ENCODE peak calls at places on chromosomes 6 and 20, in six cellular contexts. Q, M, R, G, C and W are unnamed samples. For H3K9me3, the result is how much of the 10 kb centered on the place peaks cover.

GRCh38 chr6:144190593-144190992 is 40.3 kb downstream of the STX11 start:
- DNase-seq in C (no peak), R (no peak), G (no peak), Q (no peak), M (peak), W (no peak)

GRCh38 chr6:33313709-33314514 is at the start of gene TAPBP:
- DNase-seq in Q (peak), C (peak), R (no peak), M (peak), G (peak), W (peak)

GRCh38 chr20:15949391-15949790 is 623.9 kb downstream of the KIF16B start:
- DNase-seq in C (peak), G (no peak), Q (no peak), M (no peak), R (no peak), W (no peak)

GRCh38 chr6:109393882-109394281 is 11.6 kb upstream of the CD164 start:
- DNase-seq in Q (no peak), G (no peak), M (no peak), C (no peak), R (no peak), W (no peak)

GRCh38 chr20:54633374-54633773 is 158.0 kb downstream of the DOK5 start:
- DNase-seq in Q (no peak), R (no peak), C (no peak), M (no peak), G (no peak), W (no peak)

GRCh38 chr6:36129889-36130671 is at the start of gene MAPK13:
- DNase-seq in Q (no peak), G (peak), M (no peak), C (peak), R (no peak), W (peak)

GRCh38 chr6:32244946-32245398 is 21.1 kb upstream of the NOTCH4 start:
- DNase-seq in R (peak), Q (peak), G (peak), M (peak), C (peak), W (peak)

GRCh38 chr6:83827050-83827449 is 26.1 kb upstream of the RIPPLY2 start:
- DNase-seq in M (no peak), Q (no peak), C (peak), G (no peak), R (no peak), W (no peak)

GRCh38 chr6:137705166-137706064 is 161.6 kb upstream of the TNFAIP3 start:
- DNase-seq in G (peak), Q (peak), M (peak), R (peak), C (peak), W (peak)

GRCh38 chr6:119736680-119737079 is 387.1 kb upstream of the MAN1A1 start:
- DNase-seq in R (no peak), C (no peak), Q (no peak), M (no peak), G (no peak), W (no peak)

GRCh38 chr6:21767891-21768659 is 174.5 kb downstream of the SOX4 start:
- DNase-seq in Q (no peak), G (no peak), C (no peak), R (no peak), M (no peak), W (no peak)

GRCh38 chr6:111478749-111479148 is 4.3 kb downstream of the REV3L start:
- DNase-seq in R (peak), M (no peak), G (no peak), Q (no peak), C (peak), W (no peak)

GRCh38 chr20:57179265-57179664 is 87.2 kb downstream of the BMP7 start:
- DNase-seq in G (no peak), R (no peak), C (no peak), Q (no peak), M (no peak), W (no peak)

GRCh38 chr6:84696181-84696580 is 68.2 kb downstream of the TBX18 start:
- DNase-seq in Q (no peak), G (no peak), C (no peak), M (no peak), R (no peak), W (no peak)

GRCh38 chr6:106748547-106749207 is 119.3 kb downstream of the QRSL1 start:
- DNase-seq in M (no peak), G (no peak), R (no peak), C (no peak), Q (no peak), W (no peak)

GRCh38 chr20:3334156-3334943 is 73.1 kb downstream of the DNAAF9 start:
- DNase-seq in C (no peak), R (no peak), G (no peak), M (no peak), Q (no peak), W (no peak)

GRCh38 chr20:5592823-5593761 is 157.1 kb upstream of the SHLD1 start:
- DNase-seq in C (no peak), R (no peak), Q (no peak), G (no peak), M (no peak), W (no peak)

GRCh38 chr6:79468116-79468515 is 69.1 kb downstream of the LCA5 start:
- DNase-seq in G (no peak), Q (no peak), M (no peak), R (no peak), C (no peak), W (no peak)

GRCh38 chr20:2032168-2032567 is 38.3 kb upstream of the PDYN start:
- DNase-seq in C (peak), R (no peak), M (no peak), Q (no peak), G (no peak), W (no peak)

GRCh38 chr6:31615748-31616147 is 714 bp downstream of the AIF1 start:
- DNase-seq in Q (no peak), R (no peak), C (no peak), G (no peak), M (no peak), W (no peak)

GRCh38 chr20:297925-298754 is 770 bp downstream of the ZCCHC3 start:
- DNase-seq in C (peak), Q (peak), G (peak), R (no peak), M (peak), W (peak)

GRCh38 chr20:32969356-32970114 is 34.7 kb downstream of the SUN5 start:
- DNase-seq in G (no peak), M (no peak), R (no peak), C (no peak), Q (no peak), W (no peak)

GRCh38 chr20:50602432-50603088 is 88.8 kb downstream of the RIPOR3 start:
- DNase-seq in Q (no peak), C (no peak), G (no peak), R (no peak), M (no peak), W (no peak)

GRCh38 chr6:145531032-145531431 is 204.3 kb downstream of the EPM2A start:
- DNase-seq in M (no peak), R (no peak), C (no peak), Q (no peak), G (no peak), W (no peak)

GRCh38 chr6:138726066-138727060 is 47.2 kb upstream of the CCDC28A start:
- DNase-seq in M (no peak), Q (no peak), C (no peak), G (no peak), R (no peak), W (no peak)

GRCh38 chr20:32829291-32830005 is 9.7 kb downstream of the MAPRE1 start:
- DNase-seq in C (no peak), M (no peak), R (no peak), Q (no peak), G (no peak), W (no peak)

GRCh38 chr6:45651301-45651700 is 273.6 kb upstream of the SUPT3H start:
- DNase-seq in G (no peak), Q (no peak), R (no peak), M (no peak), C (peak), W (no peak)

GRCh38 chr6:165880721-165881120 is 217.7 kb upstream of the PDE10A start:
- DNase-seq in Q (no peak), R (no peak), C (no peak), G (no peak), M (no peak), W (no peak)

GRCh38 chr20:22561965-22562581 is 22.3 kb downstream of the FOXA2 start:
- DNase-seq in M (no peak), C (peak), Q (no peak), R (no peak), G (no peak), W (no peak)

GRCh38 chr20:17108896-17109295 is 117.9 kb upstream of the PCSK2 start:
- DNase-seq in Q (no peak), C (no peak), M (no peak), R (no peak), G (no peak), W (no peak)

GRCh38 chr6:89792881-89793280 is 26.7 kb downstream of the MDN1 start:
- DNase-seq in M (no peak), G (no peak), C (peak), Q (no peak), R (peak), W (peak)

GRCh38 chr6:168303982-168304751 is 15.4 kb downstream of the DACT2 start:
- DNase-seq in Q (no peak), R (no peak), G (no peak), C (no peak), M (no peak), W (no peak)
- H3K9me3 ChIP-seq in Q (under half), R (under half), G (under half), C (under half), M (under half), W (under half)

DNA sequence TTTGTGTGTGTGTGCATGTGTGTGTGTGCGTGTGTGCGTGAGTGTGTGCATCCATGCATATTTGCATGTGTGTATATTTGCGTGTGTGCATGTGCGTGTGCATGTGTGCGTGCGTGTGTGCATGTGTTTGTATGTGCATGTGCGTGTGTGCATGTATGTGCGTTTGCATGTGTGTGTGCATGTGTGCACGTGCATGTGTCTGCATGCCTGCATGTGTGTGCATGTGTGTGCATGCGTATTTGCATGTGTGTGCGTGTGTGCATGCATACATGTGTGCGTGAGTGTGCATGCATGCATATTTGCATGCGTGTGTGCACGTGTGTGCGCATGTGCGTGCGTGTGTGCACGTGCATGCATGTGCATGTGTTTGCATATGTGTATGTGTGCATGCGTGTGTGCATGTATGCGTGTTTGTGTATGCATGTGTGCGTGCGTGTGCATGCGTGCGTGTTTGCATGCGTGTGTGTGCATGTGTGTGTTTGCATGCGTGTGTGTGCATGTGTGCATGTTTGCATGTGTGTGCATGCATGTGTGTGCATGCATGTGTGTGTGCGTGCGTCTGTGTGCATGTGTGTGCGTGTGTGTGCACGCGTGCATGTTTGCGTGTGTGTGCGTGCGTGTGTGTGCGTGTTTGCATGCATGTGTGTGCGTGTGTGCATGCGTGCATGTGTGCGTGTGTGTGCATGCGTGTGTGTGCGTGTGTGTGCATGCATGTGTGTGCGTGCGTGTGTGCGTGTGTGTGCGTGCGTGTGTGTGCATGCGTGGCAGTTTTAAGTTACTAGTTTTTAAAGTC is 57.7 kb upstream of the SMOC2 start:
- DNase-seq in G (no peak), R (no peak), Q (no peak), C (no peak), M (no peak), W (no peak)
- H3K9me3 ChIP-seq in G (under half), R (under half), Q (under half), C (under half), M (under half), W (under half)

GRCh38 chr6:160081398-160081797 is 40.2 kb upstream of the SLC22A1 start:
- DNase-seq in R (no peak), C (no peak), M (no peak), G (no peak), Q (no peak), W (no peak)

GRCh38 chr6:160084198-160084776 is 37.3 kb upstream of the SLC22A1 start:
- DNase-seq in C (no peak), Q (no peak), R (no peak), G (no peak), M (no peak), W (no peak)

GRCh38 chr6:160085226-160085625 is 36.4 kb upstream of the SLC22A1 start:
- DNase-seq in G (no peak), R (no peak), C (no peak), M (no peak), Q (no peak), W (no peak)

GRCh38 chr6:160080097-160080496 is 41.5 kb upstream of the SLC22A1 start:
- DNase-seq in M (no peak), Q (no peak), C (no peak), R (no peak), G (no peak), W (no peak)

GRCh38 chr6:160082627-160083026 is 39.0 kb upstream of the SLC22A1 start:
- DNase-seq in C (no peak), G (no peak), M (no peak), Q (no peak), R (no peak), W (no peak)
- H3K9me3 ChIP-seq in C (under half), G (under half), M (under half), Q (under half), R (under half), W (under half)

DNA sequence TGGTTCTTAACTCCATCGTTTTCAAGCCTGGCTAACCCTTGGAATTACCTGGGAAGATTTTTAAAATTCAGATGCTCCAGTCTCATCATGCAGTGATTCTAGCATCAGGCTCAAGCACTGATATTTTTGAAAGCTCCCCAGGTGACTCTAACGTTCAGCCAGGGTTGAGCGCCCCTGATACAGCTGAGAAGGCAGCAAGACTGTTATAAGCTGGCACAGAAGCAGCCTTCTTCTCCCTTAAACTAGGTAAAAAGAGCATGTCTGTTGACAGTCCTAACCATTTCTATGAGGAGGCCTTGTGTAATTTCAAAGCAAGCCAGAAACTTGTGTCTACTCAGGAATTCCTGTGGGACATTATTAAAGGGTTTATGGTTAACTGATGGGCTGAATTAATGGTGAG is 141.8 kb downstream of the PDE7B start:
- DNase-seq in C (no peak), M (no peak), R (no peak), Q (no peak), G (no peak), W (no peak)
- H3K9me3 ChIP-seq in C (under half), M (under half), R (under half), Q (under half), G (under half), W (under half)

GRCh38 chr20:62228982-62229545 is 9.0 kb upstream of the HRH3 start:
- DNase-seq in G (no peak), Q (no peak), C (no peak), R (no peak), M (no peak), W (no peak)
- H3K9me3 ChIP-seq in G (under half), Q (under half), C (under half), R (under half), M (under half), W (under half)